ENCODE peak calls at places on chromosome 16, in eight cellular contexts. D is Calu3; I is hippocampal formation; V is RPMI7951; F is posterior cingulate gyrus; J is GM23338; N is naive thymus-derived CD8-positive, alpha-beta T cell; L is glutamatergic neuron. M is an unnamed sample.

GRCh38 chr16:4414187-4414909 is 2.0 kb downstream of the CORO7 start:
- DNase-seq in D (no peak), I (no peak), V (no peak), F (no peak), J (no peak), N (peak), L (no peak), M (no peak)

GRCh38 chr16:83717308-83717707 is 90.5 kb upstream of the HSBP1 start:
- DNase-seq in D (no peak), I (no peak), V (no peak), F (no peak), J (peak), N (no peak), L (no peak), M (no peak)

GRCh38 chr16:72025404-72026114 is 17.0 kb downstream of the DHODH start:
- DNase-seq in D (no peak), I (no peak), V (no peak), F (peak), J (no peak), N (no peak), L (no peak), M (peak)

GRCh38 chr16:9372934-9373890 is 281.8 kb downstream of the HAPSTR1 start:
- DNase-seq in D (no peak), I (no peak), V (no peak), F (peak), J (peak), N (no peak), L (no peak), M (peak)

GRCh38 chr16:20902426-20902825 is 1.9 kb downstream of the LYRM1 start:
- DNase-seq in D (no peak), I (no peak), V (no peak), F (no peak), J (no peak), N (no peak), L (no peak), M (no peak)

GRCh38 chr16:89801800-89802199 is 14.6 kb downstream of the FANCA start:
- DNase-seq in D (no peak), I (no peak), V (no peak), F (no peak), J (no peak), N (no peak), L (no peak), M (no peak)

GRCh38 chr16:22888791-22889190 is 74.8 kb downstream of the HS3ST2 start:
- DNase-seq in D (no peak), I (no peak), V (no peak), F (no peak), J (peak), N (no peak), L (no peak), M (no peak)

GRCh38 chr16:78962457-78962929 is 638.0 kb downstream of the MAF start:
- DNase-seq in D (no peak), I (no peak), V (no peak), F (no peak), J (no peak), N (no peak), L (no peak), M (no peak)

GRCh38 chr16:48617711-48618148 is 7.8 kb upstream of the N4BP1 start:
- DNase-seq in D (no peak), I (peak), V (peak), F (no peak), J (no peak), N (no peak), L (no peak), M (peak)

GRCh38 chr16:85836706-85837582 is 37.4 kb downstream of the COX4I1 start:
- DNase-seq in D (no peak), I (no peak), V (no peak), F (no peak), J (no peak), N (no peak), L (no peak), M (no peak)

GRCh38 chr16:3861808-3862451 is 18.6 kb downstream of the CREBBP start:
- DNase-seq in D (no peak), I (no peak), V (no peak), F (no peak), J (no peak), N (no peak), L (no peak), M (no peak)

GRCh38 chr16:735982-736453 is 4.8 kb downstream of the CIAO3 start:
- DNase-seq in D (no peak), I (no peak), V (no peak), F (no peak), J (no peak), N (no peak), L (no peak), M (peak)

GRCh38 chr16:35363510-35363909 is 1904.1 kb downstream of the TP53TG3F start:
- DNase-seq in D (no peak), I (no peak), V (no peak), F (no peak), J (no peak), N (no peak), L (no peak), M (no peak)

GRCh38 chr16:68265078-68265925 is 976 bp downstream of the SLC7A6 start:
- DNase-seq in D (peak), I (no peak), V (peak), F (no peak), J (peak), N (peak), L (no peak), M (peak)

GRCh38 chr16:24166684-24167083 is 89.5 kb upstream of the CACNG3 start:
- DNase-seq in D (no peak), I (no peak), V (no peak), F (no peak), J (no peak), N (no peak), L (no peak), M (no peak)

GRCh38 chr16:55842369-55843104 is 9.6 kb upstream of the CES1 start:
- DNase-seq in D (peak), I (peak), V (peak), F (no peak), J (peak), N (no peak), L (no peak), M (peak)

GRCh38 chr16:642189-643049 is 791 bp downstream of the MCRIP2 start:
- DNase-seq in D (peak), I (no peak), V (peak), F (no peak), J (peak), N (no peak), L (no peak), M (peak)

GRCh38 chr16:73253922-73254480 is 206.1 kb upstream of the ZFHX3 start:
- DNase-seq in D (peak), I (no peak), V (no peak), F (no peak), J (no peak), N (no peak), L (no peak), M (no peak)

GRCh38 chr16:54152362-54153239 is 134.0 kb downstream of the IRX3 start:
- DNase-seq in D (no peak), I (no peak), V (no peak), F (no peak), J (peak), N (no peak), L (no peak), M (no peak)

GRCh38 chr16:66620419-66620775 is 15.9 kb downstream of the CMTM3 start:
- DNase-seq in D (no peak), I (no peak), V (no peak), F (no peak), J (no peak), N (no peak), L (no peak), M (no peak)

GRCh38 chr16:5060073-5060641 is 5.6 kb downstream of the C16orf89 start:
- DNase-seq in D (no peak), I (no peak), V (no peak), F (no peak), J (no peak), N (no peak), L (no peak), M (no peak)

GRCh38 chr16:56812884-56813283 is 52.1 kb upstream of the SLC12A3 start:
- DNase-seq in D (no peak), I (no peak), V (peak), F (no peak), J (no peak), N (no peak), L (no peak), M (no peak)

GRCh38 chr16:67893791-67894399 is 841 bp downstream of the PSKH1 start:
- DNase-seq in D (no peak), I (no peak), V (no peak), F (no peak), J (no peak), N (no peak), L (no peak), M (no peak)

GRCh38 chr16:62424206-62424605 is 388.0 kb upstream of the CDH8 start:
- DNase-seq in D (no peak), I (no peak), V (no peak), F (no peak), J (no peak), N (no peak), L (no peak), M (no peak)

GRCh38 chr16:13938480-13938879 is 18.5 kb downstream of the ERCC4 start:
- DNase-seq in D (no peak), I (no peak), V (no peak), F (no peak), J (no peak), N (no peak), L (no peak), M (no peak)

GRCh38 chr16:11155284-11155806 is 100.7 kb downstream of the SOCS1 start:
- DNase-seq in D (no peak), I (no peak), V (peak), F (no peak), J (no peak), N (no peak), L (no peak), M (no peak)

GRCh38 chr16:77225182-77225581 is 26.0 kb downstream of the SYCE1L start:
- DNase-seq in D (no peak), I (no peak), V (no peak), F (no peak), J (no peak), N (no peak), L (no peak), M (no peak)

GRCh38 chr16:82769845-82770244 is 143.1 kb downstream of the CDH13 start:
- DNase-seq in D (no peak), I (no peak), V (peak), F (peak), J (no peak), N (no peak), L (no peak), M (peak)

M was measured in head of caudate nucleus.